ENCODE peak calls at places on chromosomes 11 and 22, in seven cellular contexts. L is HCT116, W is ovary, D is A549, Q is spleen, P is H1, X is stomach. O is an unnamed sample.
A peak's percentile ranks its signal among the peaks of the same experiment; 100 is the strongest.

GRCh38 chr22:27032121-27032761 is 374.9 kb downstream of the MIAT start:
- DNase-seq in L (no peak), W (peak; percentile 77), D (no peak), Q (no peak), P (peak; percentile 33), X (no peak), O (peak; percentile 13)

GRCh38 chr11:134277176-134278001 is 1.2 kb downstream of the GLB1L3 start:
- DNase-seq in L (no peak), W (no peak), D (no peak), Q (no peak), P (no peak), X (no peak), O (no peak)

GRCh38 chr22:43945632-43946390 is 9.4 kb upstream of the SAMM50 start:
- DNase-seq in L (peak; percentile 41), W (peak; percentile 70), D (peak; percentile 72), Q (peak; percentile 85), P (no peak), X (peak; percentile 67), O (peak; percentile 51)

GRCh38 chr11:46298699-46299424 is 21.4 kb downstream of the CREB3L1 start:
- DNase-seq in L (no peak), W (no peak), D (no peak), Q (no peak), P (no peak), X (no peak), O (no peak)

GRCh38 chr22:39306456-39307361 is 12.7 kb downstream of the RPL3 start:
- DNase-seq in L (no peak), W (no peak), D (no peak), Q (peak; percentile 77), P (no peak), X (peak; percentile 51), O (peak; percentile 62)

GRCh38 chr11:112751312-112751711 is 209.9 kb upstream of the NCAM1 start:
- DNase-seq in L (no peak), W (no peak), D (no peak), Q (no peak), P (no peak), X (no peak), O (no peak)

GRCh38 chr11:692824-693414 is 2.1 kb downstream of the DEAF1 start:
- DNase-seq in L (no peak), W (no peak), D (no peak), Q (peak; percentile 84), P (no peak), X (no peak), O (peak; percentile 52)

GRCh38 chr22:24405631-24406321 is 21.6 kb upstream of the ADORA2A start:
- DNase-seq in L (no peak), W (no peak), D (no peak), Q (no peak), P (no peak), X (no peak), O (no peak)

GRCh38 chr11:126231725-126232459 is 20.3 kb downstream of the FAM118B start:
- DNase-seq in L (no peak), W (no peak), D (no peak), Q (no peak), P (no peak), X (no peak), O (no peak)

GRCh38 chr22:49724893-49725489 is 102.7 kb downstream of the BRD1 start:
- DNase-seq in L (peak; percentile 10), W (peak; percentile 49), D (peak; percentile 68), Q (peak; percentile 88), P (no peak), X (peak; percentile 40), O (peak; percentile 40)

GRCh38 chr11:3712274-3712673 is 41.1 kb upstream of the CHRNA10 start:
- DNase-seq in L (no peak), W (no peak), D (no peak), Q (no peak), P (no peak), X (no peak), O (no peak)

GRCh38 chr11:4466168-4466891 is 16.1 kb upstream of the OR52K1 start:
- DNase-seq in L (no peak), W (no peak), D (no peak), Q (no peak), P (no peak), X (no peak), O (no peak)

DNA sequence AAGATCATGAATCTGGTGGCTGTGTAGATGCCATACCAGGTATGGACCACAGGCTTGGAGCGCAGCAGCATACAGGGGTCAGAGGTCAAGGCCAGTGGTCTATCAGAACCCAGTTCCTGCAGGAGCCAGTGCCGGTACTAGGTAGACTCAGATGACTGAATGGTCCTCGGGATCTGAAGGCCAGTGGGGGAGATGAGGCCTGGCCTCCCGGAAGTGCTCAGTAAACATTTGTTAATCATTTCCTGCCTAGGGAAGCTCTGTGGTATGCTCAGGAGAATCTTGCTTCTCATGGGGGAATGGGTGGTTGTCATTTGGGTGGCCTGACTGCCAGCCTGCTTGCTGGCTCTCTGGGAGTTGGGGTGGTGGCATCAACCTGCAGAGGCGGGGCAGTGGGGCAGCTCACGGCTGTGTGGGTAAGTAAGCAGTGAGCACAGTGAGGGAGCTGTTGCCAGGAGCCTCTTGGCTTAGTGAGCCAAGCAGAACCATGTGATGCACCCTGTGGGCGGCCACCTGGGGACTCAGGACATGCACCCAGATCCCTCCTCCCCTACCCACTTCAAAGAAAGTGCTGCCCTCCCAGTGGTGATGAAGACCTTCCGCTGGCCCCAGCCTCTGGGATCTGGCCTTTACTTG is 33.0 kb downstream of the PTPRJ start:
- DNase-seq in L (no peak), W (no peak), D (peak; percentile 62), Q (peak; percentile 93), P (no peak), X (peak; percentile 80), O (peak; percentile 54)
- H3K4me1 ChIP-seq in L (peaks cover 8% of the 10 kb centered on the region), W (no peaks in the 10 kb centered on the region), D (peaks cover 95% of the 10 kb centered on the region), Q (peaks cover 100% of the 10 kb centered on the region), P (peaks cover 5% of the 10 kb centered on the region), X (peaks cover 32% of the 10 kb centered on the region), O (peaks cover 8% of the 10 kb centered on the region)

GRCh38 chr22:37557321-37558001 is 2.8 kb upstream of the CDC42EP1 start:
- DNase-seq in L (no peak), W (no peak), D (no peak), Q (no peak), P (no peak), X (no peak), O (peak; percentile 74)
- H3K27ac ChIP-seq in L (no peak overlapping the region), W (no peak overlapping the region), D (peak overlapping the region; percentile 100), Q (no peak overlapping the region), P (no peak overlapping the region), X (peak overlapping the region; percentile 98), O (peak overlapping the region; percentile 99)

GRCh38 chr11:130040281-130040940 is 29.3 kb upstream of the APLP2 start:
- DNase-seq in L (no peak), W (no peak), D (no peak), Q (no peak), P (no peak), X (no peak), O (no peak)
- TF ChIP-seq POLR2A in L (no peak), W (no peak), D (no peak), Q (no peak), P (no peak), X (no peak), O (no peak)

GRCh38 chr11:103901656-103902055 is 134.8 kb upstream of the DDI1 start:
- DNase-seq in L (no peak), W (no peak), D (no peak), Q (no peak), P (no peak), X (no peak), O (no peak)

GRCh38 chr11:103906291-103906850 is 130.1 kb upstream of the DDI1 start:
- DNase-seq in L (no peak), W (no peak), D (no peak), Q (no peak), P (no peak), X (no peak), O (no peak)

GRCh38 chr11:103903621-103904323 is 132.7 kb upstream of the DDI1 start:
- DNase-seq in L (no peak), W (no peak), D (no peak), Q (no peak), P (no peak), X (no peak), O (no peak)

GRCh38 chr11:103903005-103903404 is 133.4 kb upstream of the DDI1 start:
- DNase-seq in L (no peak), W (no peak), D (no peak), Q (no peak), P (no peak), X (no peak), O (no peak)

GRCh38 chr11:103904324-103904667 is 132.1 kb upstream of the DDI1 start:
- DNase-seq in L (no peak), W (no peak), D (no peak), Q (no peak), P (no peak), X (no peak), O (no peak)
- H3K4me1 ChIP-seq in L (no peaks in the 10 kb centered on the region), W (peaks cover 2% of the 10 kb centered on the region), D (peaks cover 10% of the 10 kb centered on the region), Q (peaks cover 45% of the 10 kb centered on the region), P (no peaks in the 10 kb centered on the region), X (no peaks in the 10 kb centered on the region), O (no peaks in the 10 kb centered on the region)

GRCh38 chr11:68381716-68382115 is 69.3 kb downstream of the LRP5 start:
- DNase-seq in L (no peak), W (no peak), D (no peak), Q (no peak), P (no peak), X (peak; percentile 64), O (no peak)
- H3K27ac ChIP-seq in L (no peak overlapping the region), W (no peak overlapping the region), D (peak overlapping the region; percentile 83), Q (peak overlapping the region; percentile 72), P (no peak overlapping the region), X (peak overlapping the region; percentile 62), O (peak overlapping the region; percentile 17)

DNA sequence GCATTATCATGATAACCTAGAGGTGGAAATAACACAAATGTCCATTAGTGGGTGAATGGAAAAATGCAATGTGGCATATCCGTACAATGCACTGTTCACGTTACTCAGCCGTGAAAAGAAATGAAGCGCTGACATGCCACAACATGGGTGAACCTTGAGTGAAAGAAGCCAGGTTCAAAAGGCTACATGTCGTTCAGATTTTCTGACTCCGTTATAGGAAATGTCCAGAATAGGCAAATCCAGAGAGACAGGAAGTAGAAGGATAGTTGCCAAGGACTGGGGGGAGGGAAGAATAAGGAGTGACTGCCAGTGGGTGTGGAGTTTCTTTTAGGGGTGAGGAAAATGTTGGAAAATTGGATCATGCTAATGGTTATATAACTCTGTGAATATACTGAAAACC is 133.8 kb downstream of the ATXN10 start:
- DNase-seq in L (no peak), W (no peak), D (no peak), Q (no peak), P (no peak), X (no peak), O (no peak)
- TF ChIP-seq POLR2A in L (no peak), W (no peak), D (no peak), Q (no peak), P (no peak), X (no peak), O (no peak)

GRCh38 chr22:28345304-28345703 is 334.3 kb downstream of the TTC28 start:
- DNase-seq in L (no peak), W (peak; percentile 60), D (no peak), Q (no peak), P (no peak), X (no peak), O (peak; percentile 7)
- H3K4me1 ChIP-seq in L (no peaks in the 10 kb centered on the region), W (peaks cover 5% of the 10 kb centered on the region), D (peaks cover 7% of the 10 kb centered on the region), Q (no peaks in the 10 kb centered on the region), P (no peaks in the 10 kb centered on the region), X (no peaks in the 10 kb centered on the region), O (peaks cover 5% of the 10 kb centered on the region)

DNA sequence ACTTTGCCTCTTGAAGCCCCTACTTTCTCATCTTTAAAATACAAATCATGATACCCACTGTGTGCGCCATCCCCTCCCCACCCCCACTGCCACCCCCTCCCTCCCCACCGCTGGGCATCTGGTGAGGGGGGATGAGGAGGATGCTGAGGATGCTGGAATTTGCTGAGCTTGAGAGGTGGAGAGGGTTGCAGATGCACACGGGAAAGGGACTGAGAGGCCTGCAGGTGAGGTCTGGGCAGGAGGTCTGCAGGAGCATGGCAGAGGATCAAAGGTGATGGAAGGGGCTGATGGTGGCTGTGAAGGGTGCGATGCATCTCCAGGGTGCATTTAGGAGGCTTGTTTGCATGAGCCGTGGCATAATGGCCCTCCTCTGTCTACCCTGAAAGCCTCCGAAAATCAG is 7.6 kb upstream of the TBC1D22A start:
- DNase-seq in L (no peak), W (no peak), D (no peak), Q (no peak), P (no peak), X (no peak), O (no peak)
- H3K27ac ChIP-seq in L (peak overlapping the region; percentile 88), W (no peak overlapping the region), D (peak overlapping the region; percentile 96), Q (peak overlapping the region; percentile 87), P (no peak overlapping the region), X (peak overlapping the region; percentile 82), O (peak overlapping the region; percentile 74)